ENCODE peak calls at places on chromosomes 16 and 17, in five cellular contexts. F, R, P, Y and G are unnamed samples.

GRCh38 chr17:34011599-34011998 is 243.5 kb upstream of the CCL2 start:
- DNase-seq in P (no peak), R (no peak), Y (no peak), F (no peak), G (no peak)

GRCh38 chr17:16417896-16418683 is 2.7 kb downstream of the TRPV2 start:
- DNase-seq in F (no peak), Y (peak; percentile 5), R (no peak), P (no peak), G (no peak)

GRCh38 chr16:46482895-46483294 is 138.3 kb downstream of the SHCBP1 start:
- DNase-seq in Y (no peak), R (no peak), P (no peak), F (no peak), G (no peak)

GRCh38 chr17:69913241-69914015 is 161.6 kb upstream of the KCNJ16 start:
- DNase-seq in R (no peak), Y (no peak), F (no peak), P (no peak), G (no peak)

GRCh38 chr16:22423716-22424115 is 49.3 kb upstream of the CDR2 start:
- DNase-seq in F (no peak), Y (no peak), P (no peak), R (no peak), G (no peak)

GRCh38 chr16:30615358-30616076 is 5.3 kb upstream of the ZNF689 start:
- DNase-seq in Y (peak; percentile 45), R (peak; percentile 82), P (no peak), F (no peak), G (no peak)

GRCh38 chr16:5791011-5791410 is 693.4 kb upstream of the EEF2KMT start:
- DNase-seq in F (no peak), Y (no peak), R (no peak), P (no peak), G (no peak)

GRCh38 chr17:14784997-14785696 is 480.0 kb downstream of the PMP22 start:
- DNase-seq in P (no peak), F (no peak), Y (peak; percentile 39), R (no peak), G (no peak)

GRCh38 chr16:53545433-53545832 is 42.4 kb upstream of the AKTIP start:
- DNase-seq in F (no peak), Y (no peak), R (no peak), P (no peak), G (no peak)

GRCh38 chr16:46632778-46633733 is 11.9 kb upstream of the SHCBP1 start:
- DNase-seq in Y (peak; percentile 54), F (no peak), P (no peak), R (no peak), G (no peak)

GRCh38 chr17:42920922-42921321 is 20.3 kb downstream of the G6PC1 start:
- DNase-seq in Y (no peak), R (no peak), P (no peak), F (no peak), G (peak; percentile 58)

GRCh38 chr17:17403899-17404576 is 72.8 kb upstream of the MED9 start:
- DNase-seq in F (no peak), R (peak; percentile 45), Y (no peak), P (no peak), G (no peak)

GRCh38 chr17:77819497-77819896 is 139.0 kb upstream of the TNRC6C start:
- DNase-seq in Y (no peak), R (no peak), F (no peak), P (no peak), G (no peak)

GRCh38 chr17:77822302-77823030 is 136.0 kb upstream of the TNRC6C start:
- DNase-seq in R (peak; percentile 56), P (peak; percentile 78), Y (no peak), F (no peak), G (peak; percentile 38)

GRCh38 chr17:77817953-77818352 is 140.6 kb upstream of the TNRC6C start:
- DNase-seq in Y (no peak), F (no peak), P (no peak), R (no peak), G (no peak)

GRCh38 chr17:77824102-77824779 is 134.3 kb upstream of the TNRC6C start:
- DNase-seq in F (no peak), P (no peak), Y (no peak), R (no peak), G (no peak)

DNA sequence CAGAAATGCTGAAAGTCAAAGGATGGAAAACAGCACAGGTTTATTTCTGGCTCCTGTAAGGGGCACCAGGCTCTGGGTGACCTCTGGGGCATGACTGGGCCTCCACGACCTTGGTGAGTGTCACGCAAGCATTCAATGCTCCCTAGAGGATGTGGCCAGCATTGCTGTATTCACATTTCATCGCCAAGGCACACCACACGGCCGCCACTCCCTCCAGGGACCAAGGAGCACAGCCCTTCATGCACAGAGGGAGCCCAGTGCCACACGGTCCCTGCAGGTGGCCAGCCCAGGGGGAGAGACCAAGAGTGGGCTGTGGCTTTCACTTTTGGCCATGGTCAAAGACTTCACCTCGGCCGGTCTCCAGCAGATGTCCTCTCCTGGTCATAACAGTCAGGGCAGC is 137.4 kb upstream of the TNRC6C start:
- DNase-seq in F (no peak), R (no peak), P (no peak), Y (no peak), G (no peak)
- H3K27me3 ChIP-seq in F (peaks cover 31% of the 10 kb centered on the region), R (no peaks in the 10 kb centered on the region), P (no peaks in the 10 kb centered on the region), Y (no peaks in the 10 kb centered on the region), G (no peaks in the 10 kb centered on the region)

GRCh38 chr16:77898671-77899211 is 110.4 kb downstream of the VAT1L start:
- DNase-seq in Y (peak; percentile 14), P (no peak), R (no peak), F (peak; percentile 81), G (no peak)
- H3K27me3 ChIP-seq in Y (no peaks in the 10 kb centered on the region), P (no peaks in the 10 kb centered on the region), R (no peaks in the 10 kb centered on the region), F (no peaks in the 10 kb centered on the region), G (no peaks in the 10 kb centered on the region)

GRCh38 chr17:28986714-28987367 is 19.0 kb downstream of the SEZ6 start:
- DNase-seq in F (no peak), R (no peak), Y (no peak), P (no peak), G (no peak)
- H3K27me3 ChIP-seq in F (peaks cover 52% of the 10 kb centered on the region), R (peaks cover 19% of the 10 kb centered on the region), Y (peaks cover 35% of the 10 kb centered on the region), P (no peaks in the 10 kb centered on the region), G (no peaks in the 10 kb centered on the region)

GRCh38 chr17:1975573-1975972 is 49.6 kb downstream of the RTN4RL1 start:
- DNase-seq in P (no peak), R (no peak), Y (no peak), F (no peak), G (no peak)
- H3K27me3 ChIP-seq in P (peaks cover 5% of the 10 kb centered on the region), R (peaks cover 48% of the 10 kb centered on the region), Y (peaks cover 14% of the 10 kb centered on the region), F (peaks cover 51% of the 10 kb centered on the region), G (peaks cover 11% of the 10 kb centered on the region)

GRCh38 chr17:73437826-73438225 is 126.0 kb upstream of the CDC42EP4 start:
- DNase-seq in P (no peak), F (no peak), Y (no peak), R (no peak), G (no peak)

GRCh38 chr17:73433501-73433900 is 121.7 kb upstream of the CDC42EP4 start:
- DNase-seq in F (no peak), Y (no peak), P (no peak), R (no peak), G (no peak)

GRCh38 chr17:73436966-73437365 is 125.2 kb upstream of the CDC42EP4 start:
- DNase-seq in P (no peak), Y (no peak), F (no peak), R (no peak), G (no peak)

GRCh38 chr17:73434154-73434553 is 122.4 kb upstream of the CDC42EP4 start:
- DNase-seq in R (no peak), F (no peak), P (no peak), Y (no peak), G (no peak)

DNA sequence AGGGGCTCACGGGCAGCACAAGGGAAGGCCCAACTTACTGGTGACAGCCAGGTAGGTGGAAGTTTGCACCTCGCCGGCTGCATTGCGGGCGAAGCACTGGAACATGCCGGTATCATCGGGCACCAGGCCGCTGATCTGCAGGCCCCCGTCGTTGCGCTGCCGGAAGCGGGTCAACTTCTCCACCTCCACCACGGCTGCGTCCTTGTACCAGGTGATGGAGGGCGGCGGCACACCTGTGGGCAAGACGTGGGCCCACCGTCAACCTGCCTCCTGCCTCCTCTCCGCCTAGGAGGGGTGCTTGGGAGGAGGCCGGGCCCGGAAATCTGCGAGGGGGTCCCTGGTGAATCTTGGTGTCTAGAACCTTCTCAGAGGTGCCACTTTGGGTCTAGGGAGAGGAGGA is 123.6 kb upstream of the CDC42EP4 start:
- DNase-seq in Y (no peak), R (no peak), P (no peak), F (no peak), G (no peak)
- H3K27me3 ChIP-seq in Y (no peaks in the 10 kb centered on the region), R (no peaks in the 10 kb centered on the region), P (no peaks in the 10 kb centered on the region), F (peaks cover 3% of the 10 kb centered on the region), G (no peaks in the 10 kb centered on the region)

DNA sequence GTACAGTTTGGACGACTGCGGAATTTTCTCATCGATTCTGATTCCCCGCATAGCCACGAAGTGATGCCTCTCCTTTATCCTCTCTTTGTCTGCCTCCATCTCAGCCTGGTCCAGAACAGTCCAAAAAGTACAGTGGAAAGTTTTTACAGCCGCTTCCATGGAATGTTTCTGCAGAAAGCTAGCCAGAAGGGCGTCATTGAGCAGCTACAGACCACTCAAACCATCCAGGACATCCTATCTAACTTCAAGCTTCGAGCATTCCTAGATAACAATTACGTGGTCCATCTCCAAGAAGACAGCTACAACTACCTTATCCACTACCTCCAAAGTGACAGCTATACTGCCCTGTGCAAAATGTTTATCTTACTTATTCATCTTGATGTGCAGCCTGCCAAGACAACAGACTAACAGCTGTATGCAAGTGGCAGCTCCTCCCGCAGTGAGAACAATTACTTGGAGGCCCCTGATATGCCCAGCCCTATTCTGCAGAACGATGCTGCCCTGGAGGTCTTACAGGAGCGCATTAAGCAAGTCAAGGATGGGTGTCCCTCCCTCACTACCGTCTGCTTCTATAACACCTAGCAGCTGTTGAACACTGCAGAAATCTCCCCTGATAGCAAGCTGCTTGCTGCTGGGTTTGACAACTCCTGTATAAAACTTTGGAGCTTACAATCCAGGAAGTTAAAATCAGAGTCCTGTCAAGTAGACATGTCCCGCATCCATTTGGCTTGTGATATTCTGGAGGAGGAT is 38.9 kb downstream of the SLFN12L start:
- DNase-seq in P (no peak), R (no peak), Y (no peak), F (no peak), G (no peak)
- H3K27me3 ChIP-seq in P (peaks cover 28% of the 10 kb centered on the region), R (peaks cover 95% of the 10 kb centered on the region), Y (peaks cover 74% of the 10 kb centered on the region), F (peaks cover 42% of the 10 kb centered on the region), G (peaks cover 40% of the 10 kb centered on the region)

GRCh38 chr16:23837553-23838308 is 1.9 kb downstream of the PRKCB start:
- DNase-seq in P (no peak), R (no peak), Y (no peak), F (no peak), G (no peak)
- H3K27me3 ChIP-seq in P (no peaks in the 10 kb centered on the region), R (peaks cover 28% of the 10 kb centered on the region), Y (peaks cover 73% of the 10 kb centered on the region), F (peaks cover 25% of the 10 kb centered on the region), G (no peaks in the 10 kb centered on the region)

GRCh38 chr17:7777017-7777416 is 57.0 kb upstream of the KDM6B start:
- DNase-seq in R (no peak), P (no peak), Y (no peak), F (no peak), G (no peak)
- H3K27me3 ChIP-seq in R (no peaks in the 10 kb centered on the region), P (no peaks in the 10 kb centered on the region), Y (no peaks in the 10 kb centered on the region), F (peaks cover 14% of the 10 kb centered on the region), G (no peaks in the 10 kb centered on the region)

GRCh38 chr16:2959206-2959605 is 4.9 kb upstream of the KREMEN2 start:
- DNase-seq in R (peak; percentile 8), F (no peak), Y (no peak), P (no peak), G (no peak)
- H3K27me3 ChIP-seq in R (peaks cover 91% of the 10 kb centered on the region), F (peaks cover 36% of the 10 kb centered on the region), Y (peaks cover 23% of the 10 kb centered on the region), P (peaks cover 31% of the 10 kb centered on the region), G (peaks cover 13% of the 10 kb centered on the region)